ENCODE peak calls at places on chromosomes 3 and 15, in ten cellular contexts. K is uterus, O is trophoblast cell, D is SK-N-SH, J is upper lobe of right lung, I is left lung, B is NT2/D1, N is endodermal cell, T is IMR-90, F is H9. C is an unnamed sample. For H3K4me1, the result is how much of the 10 kb centered on the place peaks cover.

GRCh38 chr15:51647128-51647562 is 24.6 kb upstream of the DMXL2 start:
- DNase-seq in K (no peak), O (peak), D (peak), J (no peak), I (peak), B (no peak), N (no peak), T (peak), F (no peak), C (peak)

GRCh38 chr3:123552095-123552714 is 32.6 kb downstream of the HACD2 start:
- DNase-seq in K (no peak), O (peak), D (peak), J (no peak), I (no peak), B (no peak), N (no peak), T (peak), F (no peak), C (no peak)

GRCh38 chr3:10964537-10965167 is 27.9 kb upstream of the SLC6A1 start:
- DNase-seq in K (no peak), O (peak), D (no peak), J (no peak), I (no peak), B (no peak), N (peak), T (peak), F (peak), C (no peak)

GRCh38 chr3:136151219-136151618 is 44.9 kb downstream of the MSL2 start:
- DNase-seq in K (no peak), O (no peak), D (no peak), J (no peak), I (no peak), B (no peak), N (no peak), T (no peak), F (no peak), C (peak)

GRCh38 chr3:53171827-53172505 is 11.0 kb downstream of the PRKCD start:
- DNase-seq in K (no peak), O (no peak), D (no peak), J (no peak), I (no peak), B (no peak), N (peak), T (no peak), F (peak), C (no peak)

GRCh38 chr3:67044955-67045354 is 46.8 kb downstream of the KBTBD8 start:
- DNase-seq in K (no peak), O (peak), D (no peak), J (no peak), I (no peak), B (no peak), N (no peak), T (no peak), F (no peak), C (no peak)

GRCh38 chr15:74767167-74768098 is 14.4 kb upstream of the CSK start:
- DNase-seq in K (no peak), O (no peak), D (no peak), J (no peak), I (no peak), B (no peak), N (no peak), T (no peak), F (no peak), C (no peak)

GRCh38 chr3:146655333-146655996 is 50.3 kb upstream of the PLSCR5 start:
- DNase-seq in K (no peak), O (no peak), D (no peak), J (no peak), I (no peak), B (no peak), N (no peak), T (no peak), F (no peak), C (no peak)

GRCh38 chr3:136819784-136820640 is 1.1 kb downstream of the SLC35G2 start:
- DNase-seq in K (peak), O (peak), D (peak), J (peak), I (peak), B (peak), N (peak), T (peak), F (peak), C (peak)

GRCh38 chr15:94576889-94577533 is 345.6 kb downstream of the MCTP2 start:
- DNase-seq in K (no peak), O (peak), D (peak), J (no peak), I (no peak), B (peak), N (peak), T (no peak), F (peak), C (peak)

GRCh38 chr3:36957862-36958686 is 13.2 kb upstream of the TRANK1 start:
- DNase-seq in K (no peak), O (peak), D (no peak), J (no peak), I (no peak), B (no peak), N (no peak), T (peak), F (no peak), C (peak)

GRCh38 chr15:92271179-92271578 is 122.5 kb upstream of the ST8SIA2 start:
- DNase-seq in K (no peak), O (no peak), D (no peak), J (no peak), I (no peak), B (no peak), N (no peak), T (no peak), F (no peak), C (no peak)

GRCh38 chr3:192170659-192171058 is 556.7 kb downstream of the FGF12 start:
- DNase-seq in K (no peak), O (no peak), D (no peak), J (no peak), I (no peak), B (no peak), N (no peak), T (no peak), F (no peak), C (peak)

GRCh38 chr15:99981839-99982658 is 248.8 kb upstream of the LYSMD4 start:
- DNase-seq in K (no peak), O (no peak), D (peak), J (no peak), I (no peak), B (no peak), N (peak), T (no peak), F (no peak), C (no peak)

GRCh38 chr3:188212308-188212969 is 58.5 kb downstream of the LPP start:
- DNase-seq in K (no peak), O (no peak), D (no peak), J (no peak), I (no peak), B (peak), N (peak), T (peak), F (no peak), C (no peak)

GRCh38 chr3:45567730-45568172 is 26.8 kb upstream of the LIMD1 start:
- DNase-seq in K (no peak), O (no peak), D (peak), J (no peak), I (peak), B (no peak), N (peak), T (peak), F (no peak), C (no peak)

GRCh38 chr3:172717493-172718088 is 6.7 kb upstream of the NCEH1 start:
- DNase-seq in K (no peak), O (peak), D (no peak), J (no peak), I (no peak), B (no peak), N (no peak), T (no peak), F (no peak), C (no peak)

GRCh38 chr3:36408146-36408545 is 27.8 kb downstream of the STAC start:
- DNase-seq in K (no peak), O (no peak), D (peak), J (no peak), I (no peak), B (no peak), N (no peak), T (no peak), F (no peak), C (no peak)

GRCh38 chr3:73868688-73869315 is 244.1 kb upstream of the PDZRN3 start:
- DNase-seq in K (no peak), O (peak), D (peak), J (no peak), I (no peak), B (peak), N (peak), T (peak), F (no peak), C (no peak)

GRCh38 chr3:195908439-195909293 is at the start of gene TNK2:
- DNase-seq in K (no peak), O (no peak), D (peak), J (peak), I (no peak), B (no peak), N (peak), T (no peak), F (peak), C (no peak)

GRCh38 chr15:35696767-35697231 is 150.8 kb upstream of the DPH6 start:
- DNase-seq in K (no peak), O (peak), D (no peak), J (no peak), I (no peak), B (peak), N (peak), T (peak), F (no peak), C (peak)

GRCh38 chr3:48441940-48442339 is 1.9 kb downstream of the TMA7 start:
- DNase-seq in K (no peak), O (no peak), D (no peak), J (no peak), I (no peak), B (no peak), N (no peak), T (no peak), F (no peak), C (no peak)

GRCh38 chr3:48446425-48447193 is at the start of gene ATRIP:
- DNase-seq in K (peak), O (peak), D (peak), J (peak), I (peak), B (peak), N (peak), T (peak), F (peak), C (peak)

GRCh38 chr3:48446043-48446424 is 503 bp upstream of the ATRIP start:
- DNase-seq in K (no peak), O (no peak), D (no peak), J (no peak), I (no peak), B (no peak), N (no peak), T (no peak), F (no peak), C (no peak)

GRCh38 chr3:48440590-48440958 is 517 bp downstream of the TMA7 start:
- DNase-seq in K (no peak), O (peak), D (peak), J (no peak), I (no peak), B (no peak), N (no peak), T (no peak), F (no peak), C (peak)

GRCh38 chr3:48445277-48445882 is 1.2 kb upstream of the ATRIP start:
- DNase-seq in K (no peak), O (no peak), D (no peak), J (no peak), I (no peak), B (no peak), N (no peak), T (no peak), F (no peak), C (no peak)
- H3K4me1 ChIP-seq in K (under half), O (under half), D (under half), J (under half), I (under half), B (under half), N (under half), T (under half), F (under half), C (under half)

GRCh38 chr15:90583471-90584252 is 53.9 kb downstream of the CRTC3 start:
- DNase-seq in K (no peak), O (no peak), D (no peak), J (no peak), I (no peak), B (peak), N (peak), T (no peak), F (peak), C (no peak)
- H3K4me1 ChIP-seq in K (under half), O (under half), D (under half), J (under half), I (under half), B (under half), N (under half), T (under half), F (under half), C (under half)

DNA sequence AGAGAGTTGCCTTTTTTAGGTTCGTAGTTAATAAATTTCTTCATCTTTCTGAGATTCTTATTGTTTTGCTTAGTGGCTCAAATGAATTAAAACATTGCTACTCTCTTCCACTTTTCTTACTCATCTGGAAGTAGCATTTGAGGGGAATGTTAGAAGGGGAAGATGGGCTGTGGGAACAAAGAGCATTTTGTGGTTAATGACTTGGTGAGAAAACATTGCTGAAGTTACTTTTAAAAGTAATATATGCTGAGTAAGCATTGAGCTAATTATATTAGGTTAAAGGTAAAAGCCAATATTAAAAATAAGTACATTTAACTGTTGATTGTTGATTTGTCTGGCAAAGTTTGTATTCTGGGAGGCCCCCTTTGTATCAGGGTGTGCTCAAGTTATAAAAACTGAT is 5.7 kb downstream of the MORF4L1 start:
- DNase-seq in K (no peak), O (no peak), D (no peak), J (no peak), I (no peak), B (no peak), N (no peak), T (peak), F (no peak), C (no peak)
- H3K4me1 ChIP-seq in K (under half), O (under half), D (under half), J (half or more), I (half or more), B (under half), N (under half), T (under half), F (under half), C (under half)

GRCh38 chr15:56320861-56321260 is 44.4 kb upstream of the TEX9 start:
- DNase-seq in K (no peak), O (no peak), D (no peak), J (no peak), I (no peak), B (no peak), N (no peak), T (no peak), F (no peak), C (peak)

GRCh38 chr15:56323435-56323834 is 41.8 kb upstream of the TEX9 start:
- DNase-seq in K (no peak), O (no peak), D (no peak), J (no peak), I (no peak), B (no peak), N (no peak), T (no peak), F (no peak), C (no peak)

GRCh38 chr15:56325186-56325585 is 40.0 kb upstream of the TEX9 start:
- DNase-seq in K (no peak), O (peak), D (no peak), J (no peak), I (no peak), B (no peak), N (no peak), T (peak), F (no peak), C (peak)

GRCh38 chr15:56320316-56320715 is 44.9 kb upstream of the TEX9 start:
- DNase-seq in K (no peak), O (no peak), D (no peak), J (no peak), I (no peak), B (no peak), N (no peak), T (no peak), F (no peak), C (no peak)

DNA sequence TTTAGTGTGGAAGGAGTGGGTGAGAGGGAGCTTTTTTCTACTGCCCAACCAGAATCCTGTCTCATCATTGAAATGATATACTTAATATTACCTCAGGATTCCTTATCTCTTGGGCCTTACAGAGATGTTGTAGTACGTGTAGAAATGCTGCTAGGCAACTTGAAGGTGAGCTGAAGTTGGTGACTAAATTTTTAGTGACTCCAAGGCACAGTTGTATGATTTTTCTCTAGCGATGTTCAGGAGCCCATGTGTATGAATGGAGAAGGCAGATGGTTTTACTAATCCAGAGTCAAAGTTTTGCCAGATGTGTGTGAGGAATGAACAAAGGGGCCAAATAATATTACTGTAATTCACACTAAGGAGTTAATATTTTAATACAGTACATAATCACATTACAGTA is 42.8 kb upstream of the TEX9 start:
- DNase-seq in K (no peak), O (peak), D (no peak), J (no peak), I (no peak), B (no peak), N (no peak), T (no peak), F (no peak), C (no peak)
- H3K4me1 ChIP-seq in K (under half), O (under half), D (under half), J (under half), I (under half), B (under half), N (under half), T (under half), F (under half), C (under half)

GRCh38 chr3:16174976-16175901 is 759 bp downstream of the GALNT15 start:
- DNase-seq in K (no peak), O (no peak), D (no peak), J (no peak), I (no peak), B (no peak), N (no peak), T (no peak), F (peak), C (no peak)

GRCh38 chr3:16171825-16172224 is 2.7 kb upstream of the GALNT15 start:
- DNase-seq in K (no peak), O (no peak), D (no peak), J (no peak), I (no peak), B (no peak), N (no peak), T (no peak), F (peak), C (no peak)

GRCh38 chr3:16176391-16177030 is 2.0 kb downstream of the GALNT15 start:
- DNase-seq in K (no peak), O (no peak), D (no peak), J (no peak), I (no peak), B (no peak), N (peak), T (peak), F (no peak), C (no peak)

GRCh38 chr3:16173696-16174355 is 654 bp upstream of the GALNT15 start:
- DNase-seq in K (no peak), O (no peak), D (no peak), J (no peak), I (no peak), B (no peak), N (no peak), T (peak), F (peak), C (no peak)

GRCh38 chr3:16174389-16174788 is at the start of gene GALNT15:
- DNase-seq in K (peak), O (no peak), D (peak), J (peak), I (peak), B (no peak), N (no peak), T (peak), F (peak), C (peak)
- H3K4me1 ChIP-seq in K (under half), O (under half), D (under half), J (under half), I (under half), B (under half), N (under half), T (under half), F (under half), C (under half)

GRCh38 chr15:85394552-85395333 is 14.3 kb downstream of the AKAP13 start:
- DNase-seq in K (no peak), O (no peak), D (no peak), J (no peak), I (no peak), B (no peak), N (no peak), T (no peak), F (no peak), C (no peak)
- H3K4me1 ChIP-seq in K (under half), O (under half), D (under half), J (under half), I (under half), B (under half), N (under half), T (under half), F (under half), C (under half)

GRCh38 chr3:117297541-117297940 is 588.0 kb downstream of the TUSC7 start:
- DNase-seq in K (no peak), O (no peak), D (no peak), J (no peak), I (no peak), B (no peak), N (no peak), T (no peak), F (no peak), C (no peak)
- H3K4me1 ChIP-seq in K (under half), O (under half), D (under half), J (under half), I (under half), B (under half), N (under half), T (under half), F (under half), C (under half)

GRCh38 chr15:39599871-39600270 is 19.0 kb downstream of the THBS1 start:
- DNase-seq in K (no peak), O (no peak), D (no peak), J (no peak), I (no peak), B (no peak), N (no peak), T (peak), F (no peak), C (peak)
- H3K4me1 ChIP-seq in K (under half), O (under half), D (under half), J (under half), I (under half), B (under half), N (under half), T (under half), F (under half), C (under half)

DNA sequence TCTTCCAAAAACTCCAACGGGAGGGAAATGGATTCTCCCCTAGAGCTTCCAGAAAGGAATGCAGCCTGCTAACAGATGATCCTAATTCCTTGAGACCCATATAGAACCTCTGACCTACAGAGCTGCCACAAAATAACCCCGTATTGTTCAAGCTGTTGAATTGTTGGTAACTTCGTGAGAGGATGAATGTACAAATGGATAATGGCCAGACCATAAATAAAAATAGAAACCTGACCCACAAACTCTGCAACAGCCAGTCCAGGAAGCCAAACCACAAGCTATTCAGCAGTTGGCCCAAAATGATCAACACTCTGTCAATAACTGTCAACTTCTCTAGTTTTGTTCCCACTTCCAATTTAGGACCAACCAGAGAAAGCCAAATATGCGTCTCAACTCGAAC is 414.0 kb upstream of the ZNF717 start:
- DNase-seq in K (no peak), O (no peak), D (no peak), J (no peak), I (no peak), B (no peak), N (no peak), T (no peak), F (no peak), C (no peak)
- H3K4me1 ChIP-seq in K (under half), O (under half), D (under half), J (under half), I (under half), B (under half), N (under half), T (under half), F (under half), C (under half)

DNA sequence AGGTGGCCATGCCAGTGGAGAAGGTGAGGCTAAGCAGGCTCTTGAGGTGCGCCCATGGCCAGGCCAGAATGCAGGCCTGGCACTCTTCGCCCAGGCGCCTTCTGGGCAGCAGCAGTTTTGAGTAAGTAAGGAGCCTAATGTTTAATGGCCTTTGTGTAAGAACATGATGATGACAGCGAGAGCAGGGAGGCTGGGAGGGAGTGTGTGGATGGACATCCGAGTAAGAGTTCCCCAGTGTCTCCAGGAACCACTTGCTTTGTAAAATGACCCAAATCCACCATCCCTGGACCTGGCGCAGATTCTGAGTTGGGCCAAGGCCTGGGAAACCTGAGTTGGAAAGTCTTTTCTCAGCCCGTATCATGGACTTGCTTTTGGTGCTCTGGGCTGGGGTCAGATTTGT is 24.1 kb downstream of the KLF13 start:
- DNase-seq in K (no peak), O (no peak), D (no peak), J (no peak), I (no peak), B (no peak), N (no peak), T (no peak), F (no peak), C (no peak)
- H3K4me1 ChIP-seq in K (under half), O (under half), D (half or more), J (half or more), I (half or more), B (under half), N (under half), T (under half), F (under half), C (under half)

C was measured in foreskin keratinocyte.